ENCODE peak calls at places on chromosomes 2 and 18, in seven cellular contexts. H is M059J, C is GDM1, L is mucosa of gallbladder, S is left cardiac atrium, R is AML-193, V is GM04504. Y is an unnamed sample.

GRCh38 chr2:168120310-168120709 is 127.1 kb downstream of the STK39 start:
- DNase-seq in H (no peak), C (no peak), L (no peak), S (no peak), R (no peak), V (no peak), Y (no peak)

GRCh38 chr2:207230261-207231105 is 64.7 kb upstream of the KLF7 start:
- DNase-seq in H (no peak), C (no peak), L (no peak), S (no peak), R (peak), V (no peak), Y (no peak)

GRCh38 chr18:50933684-50934083 is 34.2 kb upstream of the ELAC1 start:
- DNase-seq in H (no peak), C (no peak), L (no peak), S (no peak), R (no peak), V (no peak), Y (no peak)

GRCh38 chr18:13221821-13222220 is 3.3 kb downstream of the LDLRAD4 start:
- DNase-seq in H (peak), C (no peak), L (no peak), S (peak), R (no peak), V (no peak), Y (peak)

GRCh38 chr2:201733544-201733943 is 35.1 kb upstream of the MPP4 start:
- DNase-seq in H (peak), C (no peak), L (no peak), S (no peak), R (no peak), V (no peak), Y (no peak)

GRCh38 chr18:31555971-31556747 is 35.5 kb upstream of the TTR start:
- DNase-seq in H (peak), C (peak), L (peak), S (no peak), R (peak), V (peak), Y (peak)

GRCh38 chr18:46158498-46158897 is 54.3 kb downstream of the HAUS1 start:
- DNase-seq in H (peak), C (no peak), L (no peak), S (no peak), R (no peak), V (no peak), Y (peak)

GRCh38 chr2:18536100-18536499 is 24.4 kb downstream of the RDH14 start:
- DNase-seq in H (peak), C (no peak), L (no peak), S (no peak), R (no peak), V (peak), Y (no peak)

GRCh38 chr2:109128466-109129355 is at the start of gene SH3RF3:
- DNase-seq in H (peak), C (no peak), L (peak), S (peak), R (peak), V (no peak), Y (peak)

GRCh38 chr2:147910990-147911473 is 66.2 kb downstream of the ACVR2A start:
- DNase-seq in H (peak), C (peak), L (peak), S (no peak), R (peak), V (peak), Y (peak)

GRCh38 chr2:24050041-24050655 is 607 bp downstream of the FKBP1B start:
- DNase-seq in H (peak), C (no peak), L (peak), S (peak), R (no peak), V (no peak), Y (no peak)

GRCh38 chr2:208315081-208315788 is 49.2 kb downstream of the PIKFYVE start:
- DNase-seq in H (peak), C (no peak), L (no peak), S (peak), R (no peak), V (peak), Y (no peak)

GRCh38 chr2:223941579-223942277 is 3.4 kb downstream of the WDFY1 start:
- DNase-seq in H (peak), C (no peak), L (no peak), S (no peak), R (no peak), V (no peak), Y (no peak)

GRCh38 chr18:43935051-43935412 is 657.7 kb upstream of the SYT4 start:
- DNase-seq in H (peak), C (no peak), L (no peak), S (no peak), R (no peak), V (peak), Y (no peak)

GRCh38 chr18:12921178-12921577 is 26.6 kb upstream of the SEH1L start:
- DNase-seq in H (no peak), C (no peak), L (no peak), S (no peak), R (no peak), V (no peak), Y (no peak)

GRCh38 chr2:38099096-38099997 is 23.4 kb upstream of the CYP1B1 start:
- DNase-seq in H (peak), C (no peak), L (no peak), S (no peak), R (no peak), V (no peak), Y (no peak)

GRCh38 chr2:86039963-86040655 is 65.6 kb downstream of the POLR1A start:
- DNase-seq in H (no peak), C (no peak), L (no peak), S (peak), R (no peak), V (no peak), Y (no peak)

GRCh38 chr2:170467568-170468422 is 247.3 kb upstream of the SP5 start:
- DNase-seq in H (peak), C (no peak), L (no peak), S (no peak), R (no peak), V (no peak), Y (no peak)

GRCh38 chr2:192438239-192438638 is 243.5 kb upstream of the TMEFF2 start:
- DNase-seq in H (no peak), C (no peak), L (no peak), S (no peak), R (no peak), V (no peak), Y (no peak)

GRCh38 chr2:121197369-121198091 is 87.5 kb downstream of the TFCP2L1 start:
- DNase-seq in H (peak), C (no peak), L (peak), S (peak), R (peak), V (peak), Y (peak)

GRCh38 chr2:210162466-210163124 is 8.6 kb downstream of the KANSL1L start:
- DNase-seq in H (no peak), C (peak), L (no peak), S (no peak), R (peak), V (no peak), Y (no peak)

GRCh38 chr2:59654753-59655152 is 898.7 kb downstream of the BCL11A start:
- DNase-seq in H (no peak), C (no peak), L (no peak), S (no peak), R (no peak), V (no peak), Y (peak)

GRCh38 chr2:231545105-231545902 is 15.1 kb upstream of the NMUR1 start:
- DNase-seq in H (peak), C (peak), L (peak), S (peak), R (peak), V (no peak), Y (no peak)

GRCh38 chr18:79461627-79462026 is 65.9 kb downstream of the NFATC1 start:
- DNase-seq in H (no peak), C (no peak), L (no peak), S (no peak), R (no peak), V (no peak), Y (no peak)

GRCh38 chr2:206797376-206797775 is 32.0 kb downstream of the FASTKD2 start:
- DNase-seq in H (no peak), C (no peak), L (no peak), S (no peak), R (no peak), V (no peak), Y (no peak)

GRCh38 chr2:173086518-173087213 is 11.0 kb downstream of the MAP3K20 start:
- DNase-seq in H (no peak), C (no peak), L (no peak), S (no peak), R (no peak), V (peak), Y (peak)

GRCh38 chr18:41315134-41315533 is 639.9 kb upstream of the PIK3C3 start:
- DNase-seq in H (no peak), C (no peak), L (no peak), S (no peak), R (no peak), V (no peak), Y (no peak)

GRCh38 chr2:224025874-224026273 is 13.2 kb downstream of the SERPINE2 start:
- DNase-seq in H (peak), C (peak), L (no peak), S (no peak), R (peak), V (no peak), Y (no peak)

GRCh38 chr18:13604751-13605150 is 121.6 kb downstream of the FAM210A start:
- DNase-seq in H (no peak), C (no peak), L (no peak), S (no peak), R (no peak), V (no peak), Y (no peak)

GRCh38 chr2:218871345-218872302 is 9.0 kb upstream of the WNT10A start:
- DNase-seq in H (no peak), C (no peak), L (no peak), S (no peak), R (no peak), V (no peak), Y (no peak)

GRCh38 chr2:233418052-233418760 is 63.9 kb downstream of the DGKD start:
- DNase-seq in H (no peak), C (no peak), L (peak), S (no peak), R (no peak), V (no peak), Y (no peak)

GRCh38 chr2:106097370-106098000 is 96.6 kb downstream of the UXS1 start:
- DNase-seq in H (no peak), C (no peak), L (no peak), S (no peak), R (no peak), V (no peak), Y (no peak)